ENCODE peak calls at places on chromosomes 7 and 10, in four cellular contexts. Y is NCI-H1417, G is dorsolateral prefrontal cortex, W is RPMI7951. E is an unnamed sample.

GRCh38 chr7:5594616-5595544 is 171.2 kb upstream of the TNRC18 start:
- DNase-seq in Y (peak), G (no peak), W (peak), E (peak)

GRCh38 chr7:101420436-101420835 is 57.8 kb downstream of the COL26A1 start:
- DNase-seq in Y (no peak), G (no peak), W (no peak), E (peak)

GRCh38 chr7:117072620-117073118 is 119.4 kb downstream of the ST7 start:
- DNase-seq in Y (peak), G (peak), W (peak), E (no peak)

GRCh38 chr10:71963351-71963755 is 842 bp upstream of the CHST3 start:
- DNase-seq in Y (no peak), G (no peak), W (no peak), E (no peak)

GRCh38 chr10:11861341-11861740 is 38.2 kb downstream of the PROSER2 start:
- DNase-seq in Y (no peak), G (no peak), W (no peak), E (no peak)

GRCh38 chr7:6536262-6536770 is 14.9 kb downstream of the GRID2IP start:
- DNase-seq in Y (peak), G (no peak), W (no peak), E (peak)

GRCh38 chr10:11285171-11285570 is 267.5 kb downstream of the CELF2 start:
- DNase-seq in Y (no peak), G (no peak), W (no peak), E (peak)

GRCh38 chr7:44379366-44380178 is 54.2 kb upstream of the CAMK2B start:
- DNase-seq in Y (no peak), G (no peak), W (peak), E (no peak)

GRCh38 chr10:69226919-69227450 is 6.9 kb downstream of the HKDC1 start:
- DNase-seq in Y (no peak), G (no peak), W (no peak), E (no peak)

GRCh38 chr10:32379314-32379949 is 32.5 kb upstream of the EPC1 start:
- DNase-seq in Y (peak), G (no peak), W (peak), E (peak)

GRCh38 chr10:129373718-129374117 is 93.3 kb upstream of the MGMT start:
- DNase-seq in Y (no peak), G (no peak), W (no peak), E (no peak)

GRCh38 chr7:50718876-50719275 is 63.8 kb downstream of the GRB10 start:
- DNase-seq in Y (peak), G (no peak), W (no peak), E (no peak)